ENCODE peak calls at places on chromosomes 12 and 14, in four cellular contexts. M is GM12878, L is adrenal gland, P is astrocyte of the cerebellum. A is an unnamed sample.

GRCh38 chr14:72608391-72609204 is 285.3 kb downstream of the DPF3 start:
- DNase-seq in M (no peak), L (no peak), P (peak), A (peak)

GRCh38 chr14:54344445-54344844 is 52.4 kb upstream of the CDKN3 start:
- DNase-seq in M (no peak), L (no peak), P (no peak), A (no peak)

GRCh38 chr14:45976001-45976400 is 675.6 kb downstream of the RPL10L start:
- DNase-seq in M (no peak), L (no peak), P (no peak), A (no peak)

GRCh38 chr14:102591372-102591943 is 991 bp upstream of the RCOR1 start:
- DNase-seq in M (no peak), L (peak), P (no peak), A (peak)

GRCh38 chr14:23147676-23148075 is 28.6 kb upstream of the CEBPE start:
- DNase-seq in M (no peak), L (peak), P (no peak), A (peak)

GRCh38 chr12:39831587-39832315 is 212.1 kb upstream of the ABCD2 start:
- DNase-seq in M (no peak), L (no peak), P (no peak), A (no peak)

GRCh38 chr12:91833780-91834359 is 311.8 kb downstream of the BTG1 start:
- DNase-seq in M (no peak), L (peak), P (no peak), A (no peak)

GRCh38 chr14:88143817-88144216 is 138.9 kb downstream of the GPR65 start:
- DNase-seq in M (no peak), L (no peak), P (no peak), A (no peak)

GRCh38 chr14:36767603-36768281 is 106.1 kb downstream of the PAX9 start:
- DNase-seq in M (no peak), L (no peak), P (no peak), A (peak)

GRCh38 chr14:101293609-101294008 is 267.7 kb upstream of the DIO3 start:
- DNase-seq in M (no peak), L (no peak), P (no peak), A (no peak)

GRCh38 chr14:100165376-100165775 is 5.9 kb upstream of the DEGS2 start:
- DNase-seq in M (no peak), L (no peak), P (no peak), A (no peak)

GRCh38 chr14:79254069-79254775 is 957.1 kb downstream of the DIO2 start:
- DNase-seq in M (no peak), L (no peak), P (peak), A (no peak)

GRCh38 chr14:87508333-87508732 is 484.6 kb downstream of the GALC start:
- DNase-seq in M (no peak), L (no peak), P (no peak), A (no peak)

GRCh38 chr12:108801736-108802665 is 55.4 kb downstream of the SSH1 start:
- DNase-seq in M (no peak), L (peak), P (no peak), A (peak)

GRCh38 chr14:95549656-95550585 is 15.1 kb downstream of the GLRX5 start:
- DNase-seq in M (no peak), L (no peak), P (no peak), A (no peak)

GRCh38 chr14:64708148-64709004 is 4.2 kb downstream of the PLEKHG3 start:
- DNase-seq in M (no peak), L (peak), P (no peak), A (no peak)
- H3K4me3 ChIP-seq in M (no peak), L (no peak), P (no peak), A (no peak)

GRCh38 chr12:74321381-74321780 is 216.3 kb upstream of the ATXN7L3B start:
- DNase-seq in M (no peak), L (no peak), P (no peak), A (no peak)

GRCh38 chr12:74317078-74317581 is 220.5 kb upstream of the ATXN7L3B start:
- DNase-seq in M (no peak), L (no peak), P (peak), A (peak)

GRCh38 chr12:74322792-74323191 is 214.8 kb upstream of the ATXN7L3B start:
- DNase-seq in M (no peak), L (no peak), P (no peak), A (no peak)

DNA sequence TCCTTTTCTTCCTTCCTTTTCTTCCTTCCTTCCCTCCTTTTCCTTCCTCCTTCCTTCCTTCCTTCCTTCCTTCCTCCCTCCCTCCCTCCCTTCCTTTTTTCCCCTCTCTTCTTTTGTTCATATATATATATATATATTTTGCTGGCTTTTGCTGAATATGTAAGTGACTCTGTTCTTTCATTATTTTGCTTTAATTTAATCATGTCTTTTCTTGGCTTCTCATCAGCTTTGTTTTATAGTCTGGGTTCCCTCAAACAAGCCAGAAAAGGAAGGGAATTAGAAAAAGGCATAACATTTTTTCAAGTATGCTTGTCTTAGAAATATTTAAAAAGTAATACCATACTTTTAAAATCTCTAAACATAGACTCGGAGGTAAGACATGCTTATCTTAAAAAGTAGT is 219.9 kb upstream of the ATXN7L3B start:
- DNase-seq in M (no peak), L (no peak), P (no peak), A (no peak)
- H3K4me3 ChIP-seq in M (no peak), L (no peak), P (no peak), A (no peak)

DNA sequence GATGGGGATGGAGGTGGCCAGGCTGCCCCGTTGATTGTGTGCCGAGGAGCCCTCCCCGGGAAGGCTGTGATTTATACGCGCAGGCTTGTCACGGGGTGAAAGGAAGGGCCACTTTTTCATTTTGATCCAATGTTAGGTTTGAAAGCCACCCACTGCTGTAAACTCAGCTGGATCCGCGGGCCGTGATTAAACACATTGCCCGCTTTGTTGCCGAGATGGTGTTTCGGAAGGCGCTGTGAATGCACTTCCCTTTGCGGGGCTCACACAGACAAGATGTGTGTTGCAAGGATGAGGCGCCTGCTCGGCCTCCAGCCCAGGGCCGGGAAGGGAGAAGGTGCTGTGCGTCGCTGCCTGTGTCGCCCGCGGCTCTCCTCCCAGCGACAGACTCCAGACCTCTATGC is 98.9 kb downstream of the TMEM132C start:
- DNase-seq in M (no peak), L (peak), P (no peak), A (peak)
- H3K4me3 ChIP-seq in M (no peak), L (no peak), P (peak), A (no peak)

GRCh38 chr12:66799548-66799947 is 120.7 kb upstream of the GRIP1 start:
- DNase-seq in M (no peak), L (no peak), P (no peak), A (no peak)

GRCh38 chr12:66803972-66804371 is 125.1 kb upstream of the GRIP1 start:
- DNase-seq in M (no peak), L (no peak), P (no peak), A (no peak)

GRCh38 chr12:66804555-66804954 is 125.7 kb upstream of the GRIP1 start:
- DNase-seq in M (no peak), L (no peak), P (no peak), A (no peak)
- H3K4me3 ChIP-seq in M (no peak), L (no peak), P (no peak), A (no peak)

GRCh38 chr12:112406519-112407488 is 2.6 kb downstream of the RPL6 start:
- DNase-seq in M (no peak), L (no peak), P (no peak), A (no peak)
- H3K4me3 ChIP-seq in M (peak), L (no peak), P (peak), A (peak)

GRCh38 chr12:6369916-6370575 is 5.3 kb downstream of the SCNN1A start:
- DNase-seq in M (no peak), L (peak), P (no peak), A (peak)

GRCh38 chr12:6370576-6370935 is 4.8 kb downstream of the SCNN1A start:
- DNase-seq in M (no peak), L (no peak), P (no peak), A (no peak)

GRCh38 chr12:6372403-6373003 is 2.9 kb downstream of the SCNN1A start:
- DNase-seq in M (no peak), L (peak), P (peak), A (peak)

GRCh38 chr12:6373022-6373787 is 2.2 kb downstream of the SCNN1A start:
- DNase-seq in M (no peak), L (no peak), P (no peak), A (no peak)

GRCh38 chr12:6370994-6371754 is 4.2 kb downstream of the SCNN1A start:
- DNase-seq in M (peak), L (peak), P (peak), A (peak)
- H3K4me3 ChIP-seq in M (no peak), L (no peak), P (no peak), A (no peak)

A was measured in MG63.